ENCODE peak calls at places on chromosomes 1 and 21, in nine cellular contexts. One of them, this sample, is unnamed.

GRCh38 chr1:227774721-227775665 is 39.8 kb downstream of the SNAP47 start:
- DNase-seq in CD8-positive, alpha-beta T cell: no peak
- DNase-seq in HepG2: no peak
- DNase-seq in GM12878: no peak
- DNase-seq in tibial artery: no peak
- DNase-seq in upper lobe of right lung: peak
- DNase-seq in transverse colon: no peak
- DNase-seq in AG09309: no peak
- DNase-seq in A549: no peak
- DNase-seq in this sample: peak

GRCh38 chr1:1283821-1284220 is 3.6 kb downstream of the SCNN1D start:
- DNase-seq in CD8-positive, alpha-beta T cell: no peak
- DNase-seq in HepG2: no peak
- DNase-seq in GM12878: peak
- DNase-seq in tibial artery: no peak
- DNase-seq in upper lobe of right lung: no peak
- DNase-seq in transverse colon: peak
- DNase-seq in AG09309: no peak
- DNase-seq in A549: no peak
- DNase-seq in this sample: peak

GRCh38 chr1:222136869-222137268 is 395.0 kb upstream of the DUSP10 start:
- DNase-seq in CD8-positive, alpha-beta T cell: no peak
- DNase-seq in HepG2: no peak
- DNase-seq in GM12878: no peak
- DNase-seq in tibial artery: no peak
- DNase-seq in upper lobe of right lung: no peak
- DNase-seq in transverse colon: no peak
- DNase-seq in AG09309: no peak
- DNase-seq in A549: no peak
- DNase-seq in this sample: no peak

GRCh38 chr1:210438928-210439841 is 110.5 kb downstream of the HHAT start:
- DNase-seq in CD8-positive, alpha-beta T cell: no peak
- DNase-seq in HepG2: no peak
- DNase-seq in GM12878: no peak
- DNase-seq in tibial artery: no peak
- DNase-seq in upper lobe of right lung: no peak
- DNase-seq in transverse colon: no peak
- DNase-seq in AG09309: peak
- DNase-seq in A549: peak
- DNase-seq in this sample: no peak

GRCh38 chr21:45615145-45615711 is 28.3 kb upstream of the PCBP3 start:
- DNase-seq in CD8-positive, alpha-beta T cell: peak
- DNase-seq in HepG2: peak
- DNase-seq in GM12878: peak
- DNase-seq in tibial artery: no peak
- DNase-seq in upper lobe of right lung: peak
- DNase-seq in transverse colon: peak
- DNase-seq in AG09309: no peak
- DNase-seq in A549: peak
- DNase-seq in this sample: peak

GRCh38 chr21:42193131-42193671 is 25.7 kb upstream of the ABCG1 start:
- DNase-seq in CD8-positive, alpha-beta T cell: peak
- DNase-seq in HepG2: no peak
- DNase-seq in GM12878: no peak
- DNase-seq in tibial artery: no peak
- DNase-seq in upper lobe of right lung: no peak
- DNase-seq in transverse colon: no peak
- DNase-seq in AG09309: no peak
- DNase-seq in A549: no peak
- DNase-seq in this sample: no peak

GRCh38 chr1:247365023-247365422 is 33.4 kb upstream of the ZNF496 start:
- DNase-seq in CD8-positive, alpha-beta T cell: no peak
- DNase-seq in HepG2: no peak
- DNase-seq in GM12878: no peak
- DNase-seq in tibial artery: no peak
- DNase-seq in upper lobe of right lung: no peak
- DNase-seq in transverse colon: no peak
- DNase-seq in AG09309: no peak
- DNase-seq in A549: no peak
- DNase-seq in this sample: no peak

GRCh38 chr1:183598386-183598785 is 8.1 kb upstream of the NCF2 start:
- DNase-seq in CD8-positive, alpha-beta T cell: no peak
- DNase-seq in HepG2: no peak
- DNase-seq in GM12878: no peak
- DNase-seq in tibial artery: no peak
- DNase-seq in upper lobe of right lung: no peak
- DNase-seq in transverse colon: no peak
- DNase-seq in AG09309: no peak
- DNase-seq in A549: no peak
- DNase-seq in this sample: no peak

GRCh38 chr1:247614625-247615024 is 9.2 kb downstream of the OR2G3 start:
- DNase-seq in CD8-positive, alpha-beta T cell: no peak
- DNase-seq in HepG2: no peak
- DNase-seq in GM12878: no peak
- DNase-seq in tibial artery: no peak
- DNase-seq in upper lobe of right lung: no peak
- DNase-seq in transverse colon: no peak
- DNase-seq in AG09309: no peak
- DNase-seq in A549: no peak
- DNase-seq in this sample: no peak

GRCh38 chr1:33970148-33970825 is 106.4 kb downstream of the HMGB4 start:
- DNase-seq in CD8-positive, alpha-beta T cell: no peak
- DNase-seq in HepG2: no peak
- DNase-seq in GM12878: no peak
- DNase-seq in tibial artery: no peak
- DNase-seq in upper lobe of right lung: no peak
- DNase-seq in transverse colon: no peak
- DNase-seq in AG09309: no peak
- DNase-seq in A549: no peak
- DNase-seq in this sample: peak

GRCh38 chr1:24705260-24706073 is 39.8 kb upstream of the CLIC4 start:
- DNase-seq in CD8-positive, alpha-beta T cell: no peak
- DNase-seq in HepG2: peak
- DNase-seq in GM12878: peak
- DNase-seq in tibial artery: peak
- DNase-seq in upper lobe of right lung: peak
- DNase-seq in transverse colon: peak
- DNase-seq in AG09309: no peak
- DNase-seq in A549: peak
- DNase-seq in this sample: peak

GRCh38 chr1:41122851-41123518 is 101.5 kb upstream of the SLFNL1 start:
- DNase-seq in CD8-positive, alpha-beta T cell: no peak
- DNase-seq in HepG2: peak
- DNase-seq in GM12878: no peak
- DNase-seq in tibial artery: no peak
- DNase-seq in upper lobe of right lung: no peak
- DNase-seq in transverse colon: peak
- DNase-seq in AG09309: peak
- DNase-seq in A549: peak
- DNase-seq in this sample: peak

GRCh38 chr21:36803801-36804452 is 105.0 kb downstream of the SIM2 start:
- DNase-seq in CD8-positive, alpha-beta T cell: no peak
- DNase-seq in HepG2: no peak
- DNase-seq in GM12878: no peak
- DNase-seq in tibial artery: no peak
- DNase-seq in upper lobe of right lung: no peak
- DNase-seq in transverse colon: no peak
- DNase-seq in AG09309: no peak
- DNase-seq in A549: no peak
- DNase-seq in this sample: no peak

GRCh38 chr1:187212377-187212776 is 383.6 kb downstream of the PLA2G4A start:
- DNase-seq in CD8-positive, alpha-beta T cell: no peak
- DNase-seq in HepG2: no peak
- DNase-seq in GM12878: no peak
- DNase-seq in tibial artery: no peak
- DNase-seq in upper lobe of right lung: no peak
- DNase-seq in transverse colon: no peak
- DNase-seq in AG09309: no peak
- DNase-seq in A549: no peak
- DNase-seq in this sample: no peak

GRCh38 chr1:172976222-172977041 is 74.3 kb downstream of the TNFSF18 start:
- DNase-seq in CD8-positive, alpha-beta T cell: no peak
- DNase-seq in HepG2: peak
- DNase-seq in GM12878: no peak
- DNase-seq in tibial artery: no peak
- DNase-seq in upper lobe of right lung: no peak
- DNase-seq in transverse colon: peak
- DNase-seq in AG09309: peak
- DNase-seq in A549: peak
- DNase-seq in this sample: no peak

GRCh38 chr1:46643368-46643775 is 24.8 kb downstream of the ATPAF1 start:
- DNase-seq in CD8-positive, alpha-beta T cell: no peak
- DNase-seq in HepG2: peak
- DNase-seq in GM12878: no peak
- DNase-seq in tibial artery: no peak
- DNase-seq in upper lobe of right lung: no peak
- DNase-seq in transverse colon: peak
- DNase-seq in AG09309: peak
- DNase-seq in A549: peak
- DNase-seq in this sample: no peak

GRCh38 chr1:94796269-94796668 is 23.9 kb upstream of the SLC44A3 start:
- DNase-seq in CD8-positive, alpha-beta T cell: no peak
- DNase-seq in HepG2: no peak
- DNase-seq in GM12878: no peak
- DNase-seq in tibial artery: no peak
- DNase-seq in upper lobe of right lung: no peak
- DNase-seq in transverse colon: no peak
- DNase-seq in AG09309: no peak
- DNase-seq in A549: no peak
- DNase-seq in this sample: no peak

GRCh38 chr1:211482306-211482705 is 9.7 kb downstream of the RD3 start:
- DNase-seq in CD8-positive, alpha-beta T cell: no peak
- DNase-seq in HepG2: no peak
- DNase-seq in GM12878: no peak
- DNase-seq in tibial artery: no peak
- DNase-seq in upper lobe of right lung: no peak
- DNase-seq in transverse colon: no peak
- DNase-seq in AG09309: no peak
- DNase-seq in A549: no peak
- DNase-seq in this sample: no peak

DNA sequence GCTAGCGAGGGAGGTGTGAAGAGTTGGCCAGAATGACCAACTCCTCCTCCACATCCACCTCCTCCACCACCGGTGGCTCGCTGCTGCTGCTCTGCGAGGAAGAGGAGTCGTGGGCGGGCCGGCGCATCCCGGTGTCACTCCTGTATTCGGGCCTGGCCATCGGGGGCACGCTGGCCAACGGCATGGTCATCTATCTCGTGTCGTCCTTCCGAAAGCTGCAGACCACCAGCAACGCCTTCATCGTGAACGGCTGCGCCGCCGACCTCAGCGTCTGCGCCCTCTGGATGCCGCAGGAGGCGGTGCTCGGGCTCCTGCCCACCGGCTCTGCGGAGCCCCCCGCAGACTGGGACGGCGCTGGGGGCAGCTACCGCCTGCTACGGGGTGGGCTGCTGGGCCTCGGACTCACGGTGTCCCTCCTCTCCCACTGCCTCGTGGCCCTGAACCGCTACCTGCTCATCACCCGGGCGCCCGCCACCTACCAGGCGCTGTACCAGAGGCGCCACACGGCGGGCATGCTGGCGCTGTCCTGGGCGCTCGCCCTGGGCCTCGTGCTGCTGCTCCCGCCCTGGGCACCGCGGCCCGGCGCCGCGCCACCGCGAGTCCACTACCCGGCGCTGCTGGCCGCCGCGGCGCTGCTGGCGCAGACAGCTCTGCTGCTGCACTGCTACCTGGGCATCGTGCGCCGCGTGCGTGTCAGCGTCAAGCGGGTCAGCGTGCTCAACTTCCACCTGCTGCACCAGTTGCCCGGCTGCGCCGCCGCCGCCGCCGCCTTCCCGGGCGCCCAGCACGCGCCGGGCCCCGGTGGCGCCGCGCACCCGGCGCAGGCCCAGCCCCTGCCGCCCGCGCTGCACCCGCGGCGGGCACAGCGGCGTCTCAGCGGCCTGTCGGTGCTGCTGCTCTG is 1.2 kb downstream of the GPR88 start:
- DNase-seq in CD8-positive, alpha-beta T cell: no peak
- DNase-seq in HepG2: no peak
- DNase-seq in GM12878: no peak
- DNase-seq in tibial artery: no peak
- DNase-seq in upper lobe of right lung: peak
- DNase-seq in transverse colon: no peak
- DNase-seq in AG09309: no peak
- DNase-seq in A549: peak
- DNase-seq in this sample: peak
- H3K4me3 ChIP-seq in CD8-positive, alpha-beta T cell: peak
- H3K4me3 ChIP-seq in HepG2: peak
- H3K4me3 ChIP-seq in GM12878: peak
- H3K4me3 ChIP-seq in tibial artery: peak
- H3K4me3 ChIP-seq in upper lobe of right lung: peak
- H3K4me3 ChIP-seq in transverse colon: peak
- H3K4me3 ChIP-seq in AG09309: peak
- H3K4me3 ChIP-seq in A549: peak
- H3K4me3 ChIP-seq in this sample: peak

GRCh38 chr21:28118570-28118969 is 874.1 kb downstream of the LTN1 start:
- DNase-seq in CD8-positive, alpha-beta T cell: no peak
- DNase-seq in HepG2: no peak
- DNase-seq in GM12878: no peak
- DNase-seq in tibial artery: no peak
- DNase-seq in upper lobe of right lung: no peak
- DNase-seq in transverse colon: no peak
- DNase-seq in AG09309: no peak
- DNase-seq in A549: no peak
- DNase-seq in this sample: no peak
- TF ChIP-seq CTCF in CD8-positive, alpha-beta T cell: no peak
- TF ChIP-seq CTCF in HepG2: no peak
- TF ChIP-seq CTCF in GM12878: no peak
- TF ChIP-seq CTCF in tibial artery: no peak
- TF ChIP-seq CTCF in upper lobe of right lung: no peak
- TF ChIP-seq CTCF in transverse colon: no peak
- TF ChIP-seq CTCF in AG09309: no peak
- TF ChIP-seq CTCF in A549: no peak
- TF ChIP-seq CTCF in this sample: no peak

GRCh38 chr1:202090994-202091393 is 31.7 kb upstream of the GPR37L1 start:
- DNase-seq in CD8-positive, alpha-beta T cell: no peak
- DNase-seq in HepG2: peak
- DNase-seq in GM12878: no peak
- DNase-seq in tibial artery: no peak
- DNase-seq in upper lobe of right lung: no peak
- DNase-seq in transverse colon: no peak
- DNase-seq in AG09309: no peak
- DNase-seq in A549: peak
- DNase-seq in this sample: no peak
- H3K4me3 ChIP-seq in CD8-positive, alpha-beta T cell: no peak
- H3K4me3 ChIP-seq in HepG2: no peak
- H3K4me3 ChIP-seq in GM12878: no peak
- H3K4me3 ChIP-seq in tibial artery: no peak
- H3K4me3 ChIP-seq in upper lobe of right lung: no peak
- H3K4me3 ChIP-seq in transverse colon: no peak
- H3K4me3 ChIP-seq in AG09309: no peak
- H3K4me3 ChIP-seq in A549: no peak
- H3K4me3 ChIP-seq in this sample: no peak

DNA sequence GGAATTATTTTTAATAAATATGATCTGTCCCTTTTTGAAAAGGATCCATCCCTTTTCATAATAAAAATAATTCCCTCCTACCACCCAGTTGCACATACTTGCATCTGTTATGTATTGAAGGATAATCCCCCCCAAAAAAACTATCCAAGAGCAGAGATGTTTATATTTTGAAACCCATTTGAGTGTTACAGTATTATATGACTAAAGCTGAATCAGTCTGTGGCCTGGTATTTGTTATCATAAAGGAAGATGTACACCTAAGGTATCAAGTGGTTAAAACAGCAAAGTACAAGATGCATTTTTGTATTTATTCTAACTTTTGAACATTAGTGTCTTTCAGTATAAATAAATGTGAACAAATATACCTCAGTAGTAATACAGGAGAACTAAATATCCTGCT is 12.7 kb upstream of the TGFB2 start:
- DNase-seq in CD8-positive, alpha-beta T cell: no peak
- DNase-seq in HepG2: no peak
- DNase-seq in GM12878: no peak
- DNase-seq in tibial artery: no peak
- DNase-seq in upper lobe of right lung: no peak
- DNase-seq in transverse colon: no peak
- DNase-seq in AG09309: no peak
- DNase-seq in A549: no peak
- DNase-seq in this sample: no peak
- TF ChIP-seq CTCF in CD8-positive, alpha-beta T cell: no peak
- TF ChIP-seq CTCF in HepG2: no peak
- TF ChIP-seq CTCF in GM12878: no peak
- TF ChIP-seq CTCF in tibial artery: no peak
- TF ChIP-seq CTCF in upper lobe of right lung: no peak
- TF ChIP-seq CTCF in transverse colon: no peak
- TF ChIP-seq CTCF in AG09309: no peak
- TF ChIP-seq CTCF in A549: no peak
- TF ChIP-seq CTCF in this sample: no peak

This sample was measured in endodermal cell.